ENCODE peak calls at places on chromosome 2, in eight cellular contexts. J is fibroblast of lung, Z is right cardiac atrium, D is AG09309, I is cerebellar cortex, K is amniotic stem cell, U is WTC11, Q is AG04450. C is an unnamed sample.

GRCh38 chr2:17606851-17607250 is 66.4 kb downstream of the VSNL1 start:
- DNase-seq in J (no peak), Z (no peak), D (no peak), I (no peak), K (no peak), U (no peak), Q (no peak), C (no peak)

GRCh38 chr2:238097988-238098853 is 1.9 kb upstream of the ESPNL start:
- DNase-seq in J (peak; percentile 74), Z (peak; percentile 88), D (no peak), I (peak; percentile 47), K (no peak), U (peak; percentile 81), Q (peak; percentile 23), C (no peak)

GRCh38 chr2:48248251-48248933 is 281.6 kb upstream of the STON1 start:
- DNase-seq in J (peak; percentile 93), Z (no peak), D (peak; percentile 67), I (no peak), K (peak; percentile 77), U (no peak), Q (peak; percentile 85), C (peak; percentile 12)

GRCh38 chr2:191574232-191574631 is 103.7 kb upstream of the NABP1 start:
- DNase-seq in J (no peak), Z (no peak), D (no peak), I (no peak), K (no peak), U (no peak), Q (no peak), C (no peak)

GRCh38 chr2:74095629-74096028 is 52.1 kb downstream of the BOLA3 start:
- DNase-seq in J (no peak), Z (no peak), D (no peak), I (no peak), K (no peak), U (no peak), Q (no peak), C (no peak)

GRCh38 chr2:112173646-112174319 is 35.6 kb downstream of the FBLN7 start:
- DNase-seq in J (no peak), Z (peak; percentile 33), D (no peak), I (no peak), K (no peak), U (no peak), Q (no peak), C (no peak)

GRCh38 chr2:48249093-48249492 is 280.9 kb upstream of the STON1 start:
- DNase-seq in J (peak; percentile 92), Z (no peak), D (peak; percentile 8), I (peak; percentile 98), K (no peak), U (no peak), Q (peak; percentile 50), C (no peak)

GRCh38 chr2:85681354-85681728 is 12.8 kb upstream of the GNLY start:
- DNase-seq in J (no peak), Z (no peak), D (no peak), I (no peak), K (no peak), U (no peak), Q (no peak), C (no peak)

GRCh38 chr2:28403388-28403956 is 10.8 kb downstream of the FOSL2 start:
- DNase-seq in J (no peak), Z (peak; percentile 61), D (no peak), I (no peak), K (no peak), U (no peak), Q (no peak), C (no peak)

GRCh38 chr2:140383781-140384180 is 1603.6 kb upstream of the NXPH2 start:
- DNase-seq in J (peak; percentile 14), Z (no peak), D (no peak), I (no peak), K (no peak), U (no peak), Q (no peak), C (no peak)

GRCh38 chr2:174914894-174915760 is 90.1 kb downstream of the CHN1 start:
- DNase-seq in J (peak; percentile 75), Z (peak; percentile 93), D (no peak), I (peak; percentile 55), K (no peak), U (no peak), Q (no peak), C (no peak)